ENCODE peak calls at places on chromosomes 7 and 10, in eight cellular contexts. Z is endodermal cell, D is neural crest cell, M is A549, T is AG04449, E is GM12878, R is GM10248, I is BE2C. B is an unnamed sample.

GRCh38 chr10:13712799-13713581 is 126.2 kb downstream of the PRPF18 start:
- DNase-seq in D (no peak), T (peak), R (peak), E (peak), Z (peak), M (peak), I (no peak), B (peak)

GRCh38 chr7:44549457-44549856 is 8.3 kb upstream of the NPC1L1 start:
- DNase-seq in Z (no peak), M (no peak), I (no peak), T (no peak), R (no peak), D (no peak), E (no peak), B (no peak)

GRCh38 chr10:101939273-101939635 is 95.7 kb upstream of the KCNIP2 start:
- DNase-seq in T (peak), E (no peak), R (no peak), I (no peak), D (no peak), Z (no peak), M (peak), B (no peak)

GRCh38 chr10:56466005-56466404 is 104.9 kb upstream of the ZWINT start:
- DNase-seq in T (no peak), E (no peak), M (no peak), I (no peak), Z (no peak), D (no peak), R (no peak), B (no peak)

GRCh38 chr7:44383566-44383965 is 58.2 kb upstream of the CAMK2B start:
- DNase-seq in Z (peak), D (no peak), I (no peak), R (no peak), M (no peak), E (no peak), T (peak), B (no peak)

GRCh38 chr10:29389935-29390334 is 101.1 kb downstream of the LYZL1 start:
- DNase-seq in E (no peak), M (no peak), T (no peak), Z (no peak), I (no peak), D (no peak), R (no peak), B (no peak)

GRCh38 chr10:122126763-122127659 is 138.0 kb downstream of the TACC2 start:
- DNase-seq in R (no peak), I (no peak), D (no peak), Z (peak), T (peak), M (peak), E (no peak), B (no peak)

GRCh38 chr7:22962775-22963358 is 51.1 kb downstream of the HYCC1 start:
- DNase-seq in M (no peak), Z (no peak), R (no peak), E (no peak), T (no peak), I (no peak), D (no peak), B (no peak)

GRCh38 chr10:70462349-70462984 is 16.1 kb upstream of the PALD1 start:
- DNase-seq in R (no peak), I (peak), E (no peak), M (no peak), D (no peak), Z (peak), T (no peak), B (no peak)

GRCh38 chr10:69073731-69074130 is 14.2 kb upstream of the SRGN start:
- DNase-seq in Z (no peak), R (no peak), E (no peak), D (no peak), M (no peak), I (no peak), T (no peak), B (no peak)

GRCh38 chr10:17292375-17292774 is 64.3 kb downstream of the VIM start:
- DNase-seq in M (no peak), R (no peak), D (no peak), I (no peak), T (no peak), E (no peak), Z (no peak), B (no peak)

GRCh38 chr10:75407716-75408511 is 6.3 kb upstream of the ZNF503 start:
- DNase-seq in T (no peak), R (no peak), E (no peak), D (peak), Z (peak), M (no peak), I (no peak), B (no peak)

GRCh38 chr10:11668847-11669610 is 57.6 kb upstream of the USP6NL start:
- DNase-seq in M (no peak), I (no peak), T (no peak), Z (no peak), D (no peak), R (no peak), E (no peak), B (no peak)

GRCh38 chr7:85829817-85830432 is 643.1 kb upstream of the SEMA3D start:
- DNase-seq in E (no peak), R (no peak), T (no peak), Z (no peak), D (no peak), I (no peak), M (no peak), B (no peak)

GRCh38 chr10:32190890-32191491 is 134.8 kb upstream of the KIF5B start:
- DNase-seq in Z (no peak), D (no peak), R (peak), I (no peak), T (no peak), E (no peak), M (no peak), B (no peak)

GRCh38 chr7:48139461-48139860 is 31.8 kb upstream of the ABCA13 start:
- DNase-seq in Z (peak), D (no peak), I (no peak), M (peak), R (no peak), E (no peak), T (no peak), B (no peak)

GRCh38 chr7:53983505-53983904 is 558.7 kb upstream of the VSTM2A start:
- DNase-seq in I (no peak), M (no peak), E (no peak), Z (no peak), D (no peak), R (no peak), T (no peak), B (no peak)

GRCh38 chr7:46969303-46970130 is 612.4 kb downstream of the TNS3 start:
- DNase-seq in M (no peak), R (no peak), T (peak), D (no peak), Z (no peak), I (no peak), E (no peak), B (no peak)

GRCh38 chr10:63940277-63940972 is 419.2 kb downstream of the REEP3 start:
- DNase-seq in R (no peak), E (no peak), I (no peak), M (no peak), T (no peak), Z (no peak), D (no peak), B (no peak)

GRCh38 chr7:32204361-32205018 is 134.3 kb upstream of the PDE1C start:
- DNase-seq in E (peak), M (peak), Z (peak), I (peak), R (peak), T (peak), D (peak), B (no peak)

GRCh38 chr7:130650616-130651015 is 17.9 kb downstream of the COPG2 start:
- DNase-seq in R (no peak), D (no peak), M (no peak), T (no peak), I (no peak), E (no peak), Z (no peak), B (no peak)

GRCh38 chr10:87816842-87817178 is 1.2 kb downstream of the ATAD1 start:
- DNase-seq in M (no peak), T (no peak), D (no peak), R (no peak), I (no peak), E (no peak), Z (no peak), B (no peak)

GRCh38 chr10:87817291-87817872 is 644 bp downstream of the ATAD1 start:
- DNase-seq in T (no peak), Z (no peak), E (no peak), I (no peak), M (no peak), R (no peak), D (no peak), B (no peak)

GRCh38 chr10:87817873-87818504 is at the start of gene ATAD1:
- DNase-seq in I (peak), M (peak), T (peak), R (peak), E (peak), D (peak), Z (peak), B (peak)

GRCh38 chr10:87819274-87819585 is 1.2 kb upstream of the ATAD1 start:
- DNase-seq in M (no peak), D (no peak), E (no peak), I (no peak), Z (no peak), R (no peak), T (no peak), B (no peak)

GRCh38 chr10:87818505-87819273 is 663 bp upstream of the ATAD1 start:
- DNase-seq in M (peak), I (peak), D (no peak), E (peak), R (peak), Z (peak), T (no peak), B (no peak)
- TF ChIP-seq CTCF in M (no peak), I (no peak), D (peak), E (peak), R (peak), Z (no peak), T (no peak), B (no peak)

DNA sequence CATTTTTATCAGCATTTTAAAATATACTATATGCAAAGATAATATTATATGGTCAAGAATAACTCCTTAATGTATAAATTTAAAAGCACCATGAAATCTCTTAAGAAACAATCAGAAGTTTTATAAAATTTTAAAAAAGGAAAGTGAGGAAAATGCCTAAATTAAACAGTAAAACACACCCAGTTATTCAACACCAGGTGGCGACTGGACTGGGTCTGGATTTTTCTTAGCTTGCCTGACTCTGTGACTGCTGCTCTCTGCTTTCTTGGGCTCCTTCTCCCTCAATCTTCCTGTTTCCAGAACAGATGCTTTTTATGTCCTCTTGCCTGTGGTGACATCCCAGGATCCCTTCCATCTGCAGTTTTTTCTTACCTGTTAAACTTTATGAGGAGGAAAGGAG is 200.3 kb downstream of the BICC1 start:
- DNase-seq in Z (no peak), E (no peak), D (no peak), M (no peak), I (no peak), R (no peak), T (no peak), B (no peak)
- TF ChIP-seq CTCF in Z (peak), E (no peak), D (peak), M (peak), I (peak), R (no peak), T (peak), B (no peak)

GRCh38 chr7:24572014-24572413 is 1.2 kb upstream of the PALS2 start:
- DNase-seq in Z (no peak), T (no peak), M (no peak), D (no peak), E (no peak), I (no peak), R (no peak), B (no peak)
- TF ChIP-seq CTCF in Z (no peak), T (no peak), M (no peak), D (no peak), E (no peak), I (no peak), R (no peak), B (no peak)

DNA sequence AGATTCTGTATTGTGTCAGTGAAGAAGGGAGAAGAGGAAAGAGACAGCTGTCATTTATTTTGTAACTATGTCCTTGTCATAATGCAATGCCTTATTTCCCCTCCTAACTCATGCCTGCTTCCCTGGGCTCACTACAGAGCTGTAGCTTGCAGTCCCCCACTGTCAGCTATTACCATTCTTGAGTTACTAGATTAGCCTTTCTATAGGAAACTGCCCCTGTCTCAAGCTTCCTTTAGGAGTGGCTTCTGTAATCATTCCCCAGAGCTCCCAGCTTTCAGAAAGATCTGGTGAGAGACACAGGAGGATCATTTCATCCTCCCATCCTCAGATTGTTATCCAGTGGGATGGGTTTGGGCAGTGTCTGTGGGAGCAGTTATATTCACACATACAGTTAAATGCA is 32.4 kb upstream of the SMKR1 start:
- DNase-seq in Z (peak), T (no peak), I (no peak), D (no peak), E (no peak), M (no peak), R (no peak), B (no peak)
- TF ChIP-seq CTCF in Z (no peak), T (no peak), I (no peak), D (no peak), E (no peak), M (no peak), R (no peak), B (no peak)

DNA sequence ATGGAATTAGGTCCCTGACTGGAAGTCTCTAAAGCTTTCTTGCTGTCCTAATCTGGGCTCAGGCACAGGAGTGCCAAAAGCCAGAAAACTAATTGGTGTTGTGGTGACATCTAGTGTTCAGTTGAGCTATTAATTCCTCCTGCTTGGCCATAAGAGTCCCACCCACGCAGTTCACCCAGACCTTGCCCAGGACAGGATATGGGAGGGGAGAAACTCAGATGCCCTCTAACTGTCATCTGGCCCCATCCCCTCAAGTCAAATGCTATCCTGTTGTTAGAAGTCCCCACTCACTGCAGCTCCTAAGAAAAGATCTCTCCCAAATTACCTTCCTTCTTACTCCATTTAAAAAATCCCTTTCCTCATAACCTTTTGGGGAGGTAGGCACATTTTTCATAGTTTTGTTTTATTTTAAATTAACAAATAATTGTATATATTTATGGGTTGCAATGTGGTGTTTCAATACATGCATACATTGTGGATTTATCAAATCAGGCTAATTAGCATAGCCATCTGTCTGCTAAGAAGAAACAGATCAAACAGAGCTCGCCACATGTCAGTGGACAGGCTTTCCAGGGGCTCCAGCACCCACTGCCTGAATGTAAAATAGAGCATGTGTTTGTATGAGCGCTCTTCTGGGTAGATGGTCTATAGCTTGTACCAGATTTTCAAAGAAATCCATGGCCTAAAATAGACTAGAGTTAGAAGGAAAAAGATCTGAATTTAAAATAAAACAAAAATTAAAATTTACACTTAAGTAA is 84.0 kb downstream of the GSAP start:
- DNase-seq in Z (peak), D (peak), R (peak), I (peak), T (peak), M (peak), E (peak), B (no peak)
- TF ChIP-seq CTCF in Z (peak), D (peak), R (peak), I (peak), T (peak), M (peak), E (peak), B (no peak)

GRCh38 chr10:24360286-24361127 is 151.6 kb downstream of the KIAA1217 start:
- DNase-seq in R (peak), M (peak), D (peak), Z (peak), T (no peak), I (peak), E (no peak), B (no peak)
- TF ChIP-seq CTCF in R (peak), M (peak), D (peak), Z (peak), T (peak), I (peak), E (peak), B (no peak)

GRCh38 chr10:85789125-85789524 is 577.5 kb downstream of the GRID1 start:
- DNase-seq in Z (no peak), T (no peak), I (no peak), R (no peak), E (no peak), D (no peak), M (no peak), B (no peak)

GRCh38 chr10:85784792-85785191 is 581.8 kb downstream of the GRID1 start:
- DNase-seq in E (no peak), Z (no peak), D (no peak), T (no peak), I (no peak), M (no peak), R (no peak), B (no peak)

GRCh38 chr10:85787393-85787792 is 579.2 kb downstream of the GRID1 start:
- DNase-seq in M (no peak), Z (peak), I (no peak), R (no peak), E (no peak), D (no peak), T (no peak), B (no peak)

GRCh38 chr10:85788570-85788969 is 578.0 kb downstream of the GRID1 start:
- DNase-seq in T (no peak), M (no peak), R (no peak), Z (peak), I (no peak), D (no peak), E (no peak), B (no peak)

GRCh38 chr10:85786401-85786899 is 580.1 kb downstream of the GRID1 start:
- DNase-seq in I (peak), T (no peak), E (no peak), M (no peak), Z (peak), R (no peak), D (no peak), B (no peak)
- TF ChIP-seq CTCF in I (peak), T (no peak), E (peak), M (no peak), Z (peak), R (peak), D (peak), B (no peak)

DNA sequence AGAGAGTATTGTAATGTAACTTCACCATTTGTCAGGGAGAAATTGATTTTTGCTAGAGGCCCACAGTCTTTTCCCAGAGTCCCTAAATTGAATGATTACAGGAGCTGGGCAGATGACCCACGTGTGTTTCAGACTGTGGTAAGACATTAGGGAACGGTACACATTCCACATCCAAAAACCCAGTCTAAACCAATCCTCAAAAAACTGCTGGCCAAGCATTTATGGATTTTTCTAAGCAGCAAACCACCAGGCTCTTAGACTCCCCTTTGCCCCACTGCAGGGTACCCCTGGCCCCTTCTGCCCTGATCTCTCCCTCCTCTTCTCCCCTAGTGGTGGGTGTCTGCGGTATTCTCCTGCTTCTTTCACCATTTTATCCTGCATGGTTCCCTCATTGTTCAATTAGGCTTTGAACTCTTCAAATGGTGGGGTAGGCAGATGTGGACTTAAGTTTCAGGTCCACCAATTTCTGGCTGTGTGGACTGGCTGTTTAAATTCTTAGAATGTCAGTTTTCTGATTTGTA is 135.5 kb upstream of the SORCS3 start:
- DNase-seq in E (no peak), I (no peak), T (no peak), D (no peak), M (no peak), Z (no peak), R (no peak), B (no peak)
- TF ChIP-seq CTCF in E (no peak), I (no peak), T (no peak), D (no peak), M (no peak), Z (peak), R (no peak), B (no peak)

DNA sequence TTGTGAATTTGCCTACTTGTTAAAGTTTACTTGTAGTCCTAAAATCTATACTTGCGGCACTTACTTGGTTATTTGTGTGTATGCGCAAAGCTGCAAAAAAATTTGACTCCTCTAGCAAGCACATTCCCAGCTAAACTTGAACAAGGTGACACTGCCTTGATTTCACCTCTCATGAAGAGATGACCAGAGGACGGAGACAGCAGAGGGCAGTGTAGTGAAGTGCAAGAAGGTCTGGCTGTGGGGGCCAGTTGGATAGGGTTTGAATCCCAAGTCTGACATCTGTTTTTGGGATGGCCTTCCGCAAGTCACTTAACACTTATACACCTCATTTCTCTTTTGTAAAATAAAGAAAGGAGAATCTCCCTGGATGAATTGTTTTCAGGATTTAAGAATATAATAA is 15.7 kb downstream of the SLK start:
- DNase-seq in D (no peak), R (no peak), I (peak), T (no peak), Z (peak), M (no peak), E (no peak), B (no peak)
- TF ChIP-seq CTCF in D (peak), R (peak), I (peak), T (no peak), Z (peak), M (peak), E (peak), B (no peak)

DNA sequence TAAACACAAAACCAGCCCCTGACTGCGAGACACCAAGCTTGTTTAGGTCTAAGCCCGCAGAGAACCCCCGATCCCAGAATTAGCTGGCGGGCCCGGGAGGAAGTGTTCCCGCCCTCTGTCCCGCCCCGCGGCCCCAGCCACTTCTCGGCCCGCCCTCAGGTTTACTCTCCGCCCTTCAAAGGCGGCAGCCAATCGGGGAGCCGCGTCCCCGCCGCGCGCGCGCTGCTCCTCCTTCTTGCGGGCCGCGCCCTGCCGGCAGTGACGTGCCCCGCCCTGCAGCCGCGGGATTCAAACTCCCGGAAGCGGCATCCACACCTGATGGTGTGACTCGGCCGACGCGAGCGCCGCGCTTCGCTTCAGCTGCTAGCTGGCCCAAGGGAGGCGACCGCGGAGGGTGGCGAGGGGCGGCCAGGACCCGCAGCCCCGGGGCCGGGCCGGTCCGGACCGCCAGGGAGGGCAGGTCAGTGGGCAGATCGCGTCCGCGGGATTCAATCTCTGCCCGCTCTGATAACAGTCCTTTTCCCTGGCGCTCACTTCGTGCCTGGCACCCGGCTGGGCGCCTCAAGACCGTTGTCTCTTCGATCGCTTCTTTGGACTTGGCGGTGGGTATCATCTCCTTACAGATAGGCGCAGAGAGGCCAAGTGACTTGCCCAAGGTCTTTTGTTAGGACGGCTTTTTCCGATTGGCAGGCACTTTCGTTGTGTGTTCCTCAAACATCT is at the start of gene CEP55:
- DNase-seq in T (no peak), M (peak), E (peak), I (peak), D (peak), Z (peak), R (peak), B (peak)
- TF ChIP-seq CTCF in T (no peak), M (no peak), E (no peak), I (no peak), D (no peak), Z (peak), R (no peak), B (no peak)